ENCODE peak calls at places on chromosomes 7 and 10, in four cellular contexts. C is stimulated activated CD8-positive, alpha-beta memory T cell treated with anti-CD3 and anti-CD28 coated beads, Interleukin-12 subunit alpha, Interleukin-12 subunit beta, amount 100 ng/mL, for 4 hours; V is activated CD8-positive, alpha-beta memory T cell treated with anti-CD3 and anti-CD28 coated beads for 48 hours; T is AG08395. G is an unnamed sample.

GRCh38 chr10:85787393-85787792 is 579.2 kb downstream of the GRID1 start:
- DNase-seq in C (no peak), V (no peak), T (no peak), G (no peak)

GRCh38 chr7:55092186-55092976 is 73.6 kb downstream of the EGFR start:
- DNase-seq in C (no peak), V (no peak), T (no peak), G (no peak)

GRCh38 chr10:70668454-70668970 is 3.8 kb upstream of the ADAMTS14 start:
- DNase-seq in C (no peak), V (no peak), T (no peak), G (peak; percentile 31)

GRCh38 chr10:86372785-86373239 is 6.2 kb upstream of the GRID1 start:
- DNase-seq in C (no peak), V (no peak), T (no peak), G (no peak)

GRCh38 chr7:2204446-2204845 is 28.3 kb downstream of the MAD1L1 start:
- DNase-seq in C (no peak), V (no peak), T (no peak), G (no peak)

GRCh38 chr7:115249080-115249479 is 327.2 kb downstream of the MDFIC start:
- DNase-seq in C (no peak), V (no peak), T (peak; percentile 25), G (no peak)

GRCh38 chr7:28070311-28071055 is 110.1 kb downstream of the JAZF1 start:
- DNase-seq in C (no peak), V (no peak), T (peak; percentile 44), G (no peak)

GRCh38 chr10:104445359-104445758 is 91.7 kb downstream of the CFAP58 start:
- DNase-seq in C (no peak), V (no peak), T (peak; percentile 70), G (peak; percentile 87)

GRCh38 chr7:157544226-157544625 is 207.4 kb downstream of the DNAJB6 start:
- DNase-seq in C (no peak), V (no peak), T (no peak), G (no peak)

GRCh38 chr10:63438506-63439498 is 27.0 kb downstream of the JMJD1C start:
- DNase-seq in C (no peak), V (no peak), T (no peak), G (no peak)

GRCh38 chr10:102384053-102384452 is 11.5 kb upstream of the NFKB2 start:
- DNase-seq in C (no peak), V (no peak), T (no peak), G (no peak)

GRCh38 chr7:159114981-159115380 is 29.7 kb downstream of the VIPR2 start:
- DNase-seq in C (no peak), V (no peak), T (no peak), G (no peak)

GRCh38 chr10:121216721-121217181 is 365.6 kb downstream of the WDR11 start:
- DNase-seq in C (no peak), V (no peak), T (no peak), G (no peak)

GRCh38 chr10:117130862-117131389 is 7.1 kb downstream of the VAX1 start:
- DNase-seq in C (no peak), V (no peak), T (no peak), G (no peak)

GRCh38 chr10:80199828-80200227 is 5.5 kb downstream of the ANXA11 start:
- DNase-seq in C (no peak), V (no peak), T (peak; percentile 82), G (peak; percentile 63)

GRCh38 chr10:26881600-26882331 is 21.0 kb upstream of the ABI1 start:
- DNase-seq in C (no peak), V (no peak), T (peak; percentile 69), G (peak; percentile 65)

GRCh38 chr10:5956146-5956914 is 21.0 kb downstream of the IL15RA start:
- DNase-seq in C (no peak), V (no peak), T (no peak), G (no peak)

GRCh38 chr10:14579405-14579804 is 195.3 kb downstream of the FAM107B start:
- DNase-seq in C (no peak), V (no peak), T (no peak), G (no peak)

GRCh38 chr10:30763933-30764332 is 134.4 kb upstream of the LYZL2 start:
- DNase-seq in C (no peak), V (no peak), T (no peak), G (no peak)

GRCh38 chr10:1538531-1539061 is 198.7 kb downstream of the ADARB2 start:
- DNase-seq in C (no peak), V (no peak), T (no peak), G (no peak)

GRCh38 chr7:115477193-115477651 is 553.3 kb downstream of the TFEC start:
- DNase-seq in C (no peak), V (no peak), T (peak; percentile 19), G (no peak)

GRCh38 chr7:158782638-158783490 is 46.4 kb downstream of the ESYT2 start:
- DNase-seq in C (no peak), V (no peak), T (peak; percentile 50), G (peak; percentile 34)

G was measured in HFFc6.